ENCODE peak calls at places on chromosomes 4 and X, in four cellular contexts. M, Z, A and Y are unnamed samples.

GRCh38 chr4:8536467-8536866 is 43.7 kb upstream of the GPR78 start:
- DNase-seq in M (no peak), Z (no peak), A (no peak), Y (no peak)

GRCh38 chrX:25112156-25112555 is 96.4 kb upstream of the ARX start:
- DNase-seq in M (no peak), Z (no peak), A (no peak), Y (no peak)

GRCh38 chr4:150570862-150571261 is 11.1 kb upstream of the MAB21L2 start:
- DNase-seq in M (no peak), Z (no peak), A (no peak), Y (no peak)

GRCh38 chrX:9396930-9397329 is 67.9 kb upstream of the TBL1X start:
- DNase-seq in M (no peak), Z (no peak), A (no peak), Y (no peak)

GRCh38 chr4:1419708-1420107 is 13.5 kb upstream of the NKX1-1 start:
- DNase-seq in M (no peak), Z (no peak), A (no peak), Y (no peak)

GRCh38 chr4:125266901-125267601 is 47.7 kb upstream of the FAT4 start:
- DNase-seq in M (no peak), Z (peak; percentile 31), A (peak; percentile 11), Y (no peak)

GRCh38 chr4:85837334-85837733 is 362.4 kb downstream of the ARHGAP24 start:
- DNase-seq in M (no peak), Z (no peak), A (no peak), Y (no peak)

GRCh38 chr4:171007618-171008390 is 805.4 kb upstream of the GALNTL6 start:
- DNase-seq in M (no peak), Z (no peak), A (no peak), Y (no peak)

GRCh38 chr4:1968667-1969295 is 40.0 kb downstream of the NELFA start:
- DNase-seq in M (no peak), Z (no peak), A (no peak), Y (no peak)

GRCh38 chr4:6878451-6879059 is 31.1 kb upstream of the TBC1D14 start:
- DNase-seq in M (no peak), Z (no peak), A (no peak), Y (no peak)

GRCh38 chr4:168519576-168519975 is 22.7 kb downstream of the PALLD start:
- DNase-seq in M (no peak), Z (no peak), A (no peak), Y (no peak)

GRCh38 chr4:92387459-92388069 is 83.8 kb downstream of the GRID2 start:
- DNase-seq in M (no peak), Z (no peak), A (peak; percentile 70), Y (no peak)

GRCh38 chrX:107579956-107580355 is 48.4 kb upstream of the PRPS1 start:
- DNase-seq in M (no peak), Z (no peak), A (no peak), Y (no peak)

GRCh38 chrX:110569506-110569905 is 210.9 kb downstream of the RTL9 start:
- DNase-seq in M (no peak), Z (no peak), A (no peak), Y (no peak)

GRCh38 chr4:26061248-26061986 is 147.4 kb downstream of the SMIM20 start:
- DNase-seq in M (no peak), Z (peak; percentile 77), A (peak; percentile 48), Y (no peak)

GRCh38 chr4:38119663-38120374 is 159.6 kb downstream of the PTTG2 start:
- DNase-seq in M (no peak), Z (no peak), A (no peak), Y (no peak)

GRCh38 chrX:47608130-47608810 is 11.4 kb downstream of the SYN1 start:
- DNase-seq in M (no peak), Z (peak; percentile 82), A (no peak), Y (no peak)

GRCh38 chr4:156606444-156607197 is 365.0 kb downstream of the PDGFC start:
- DNase-seq in M (no peak), Z (no peak), A (no peak), Y (no peak)

GRCh38 chrX:103431316-103431715 is 55.0 kb downstream of the BEX3 start:
- DNase-seq in M (no peak), Z (no peak), A (no peak), Y (no peak)

GRCh38 chr4:24775209-24775608 is 20.2 kb upstream of the SOD3 start:
- DNase-seq in M (no peak), Z (no peak), A (no peak), Y (no peak)

GRCh38 chrX:41384041-41384705 is 50.2 kb downstream of the DDX3X start:
- DNase-seq in M (peak; percentile 55), Z (no peak), A (no peak), Y (peak; percentile 68)

GRCh38 chrX:65596270-65596669 is 61.7 kb upstream of the LAS1L start:
- DNase-seq in M (peak; percentile 40), Z (no peak), A (no peak), Y (peak; percentile 64)

GRCh38 chrX:119292445-119292844 is 56.4 kb downstream of the PGRMC1 start:
- DNase-seq in M (no peak), Z (no peak), A (no peak), Y (no peak)
- TF ChIP-seq CTCF in M (no peak), Z (peak; percentile 61), A (no peak), Y (no peak)

GRCh38 chr4:76982638-76983579 is 33.4 kb downstream of the SEPTIN11 start:
- DNase-seq in M (no peak), Z (no peak), A (no peak), Y (no peak)
- TF ChIP-seq CTCF in M (no peak), Z (peak; percentile 35), A (peak; percentile 24), Y (no peak)

DNA sequence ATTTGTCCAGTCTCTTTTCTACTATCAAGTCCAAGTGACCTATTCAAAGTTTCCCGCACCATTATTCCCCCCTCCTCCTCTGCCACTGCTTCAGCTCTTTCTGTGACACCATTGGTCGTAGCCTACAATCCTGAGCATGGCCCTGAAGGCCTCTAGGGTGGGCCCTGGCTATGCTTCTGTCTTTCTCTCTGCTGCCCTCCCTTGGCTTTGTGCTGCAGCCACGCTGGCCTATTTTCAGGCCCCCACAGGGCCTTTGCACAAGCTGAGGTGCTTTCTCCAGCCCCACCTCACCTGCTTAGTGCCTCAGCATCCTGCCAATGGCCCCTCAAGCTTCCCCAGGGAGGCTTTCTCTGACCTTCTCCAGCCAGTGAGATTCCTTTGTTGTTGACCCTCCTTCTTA is 156.5 kb downstream of the NHS start:
- DNase-seq in M (no peak), Z (no peak), A (no peak), Y (no peak)
- TF ChIP-seq CTCF in M (no peak), Z (peak; percentile 50), A (no peak), Y (no peak)

GRCh38 chrX:77899081-77899828 is at the start of gene COX7B:
- DNase-seq in M (peak; percentile 83), Z (peak; percentile 81), A (peak; percentile 93), Y (peak; percentile 46)
- TF ChIP-seq CTCF in M (no peak), Z (peak; percentile 58), A (peak; percentile 49), Y (peak; percentile 27)

GRCh38 chr4:22238742-22239141 is 277.1 kb downstream of the ADGRA3 start:
- DNase-seq in M (no peak), Z (peak; percentile 72), A (peak; percentile 50), Y (no peak)
- TF ChIP-seq CTCF in M (no peak), Z (peak; percentile 74), A (peak; percentile 30), Y (no peak)